ENCODE peak calls at places on chromosomes 6 and 20, in seven cellular contexts. N, V, F, T, Q, Y and C are unnamed samples.

GRCh38 chr6:170019259-170020040 is 268.0 kb downstream of the ERMARD start:
- DNase-seq in N (no peak), V (no peak), F (no peak), T (no peak), Q (no peak), Y (no peak), C (no peak)

GRCh38 chr6:41605649-41606048 is 32.6 kb upstream of the MDFI start:
- DNase-seq in N (no peak), V (no peak), F (no peak), T (no peak), Q (no peak), Y (no peak), C (no peak)

GRCh38 chr6:134310817-134311216 is 7.1 kb downstream of the SGK1 start:
- DNase-seq in N (no peak), V (no peak), F (no peak), T (no peak), Q (no peak), Y (no peak), C (no peak)

GRCh38 chr6:155778336-155778735 is 322.7 kb upstream of the NOX3 start:
- DNase-seq in N (no peak), V (no peak), F (no peak), T (no peak), Q (no peak), Y (no peak), C (no peak)

GRCh38 chr6:63882208-63882607 is 246.6 kb downstream of the PHF3 start:
- DNase-seq in N (no peak), V (no peak), F (no peak), T (no peak), Q (no peak), Y (no peak), C (peak)

GRCh38 chr20:34112600-34113061 is 588 bp upstream of the EIF2S2 start:
- DNase-seq in N (peak), V (peak), F (peak), T (peak), Q (no peak), Y (no peak), C (peak)

GRCh38 chr6:42315991-42316378 is 98.3 kb upstream of the MRPS10 start:
- DNase-seq in N (no peak), V (no peak), F (no peak), T (no peak), Q (no peak), Y (no peak), C (no peak)

GRCh38 chr6:149855741-149856140 is 8.4 kb downstream of the LRP11 start:
- DNase-seq in N (no peak), V (no peak), F (no peak), T (no peak), Q (no peak), Y (no peak), C (peak)

GRCh38 chr6:41489284-41489851 is 56.8 kb upstream of the FOXP4 start:
- DNase-seq in N (no peak), V (no peak), F (no peak), T (no peak), Q (no peak), Y (no peak), C (no peak)

GRCh38 chr20:31968299-31969126 is 562 bp downstream of the XKR7 start:
- DNase-seq in N (peak), V (peak), F (peak), T (peak), Q (peak), Y (peak), C (peak)

GRCh38 chr6:125193208-125193607 is 39.6 kb downstream of the TPD52L1 start:
- DNase-seq in N (no peak), V (no peak), F (no peak), T (no peak), Q (no peak), Y (no peak), C (no peak)

GRCh38 chr20:35560541-35560940 is 18.7 kb downstream of the ERGIC3 start:
- DNase-seq in N (no peak), V (no peak), F (no peak), T (no peak), Q (no peak), Y (no peak), C (no peak)

GRCh38 chr6:145266432-145267075 is 468.8 kb downstream of the EPM2A start:
- DNase-seq in N (no peak), V (no peak), F (no peak), T (no peak), Q (no peak), Y (no peak), C (no peak)

GRCh38 chr6:21228411-21228810 is 365.1 kb upstream of the SOX4 start:
- DNase-seq in N (no peak), V (no peak), F (no peak), T (no peak), Q (no peak), Y (no peak), C (no peak)

GRCh38 chr6:43869792-43870659 is 100.0 kb downstream of the VEGFA start:
- DNase-seq in N (no peak), V (no peak), F (no peak), T (no peak), Q (no peak), Y (peak), C (no peak)

GRCh38 chr6:41683460-41684310 is 45.4 kb downstream of the MDFI start:
- DNase-seq in N (peak), V (peak), F (peak), T (peak), Q (peak), Y (peak), C (peak)

GRCh38 chr6:88680654-88681053 is 282.8 kb downstream of the RNGTT start:
- DNase-seq in N (no peak), V (no peak), F (no peak), T (no peak), Q (no peak), Y (no peak), C (no peak)

GRCh38 chr20:7692478-7692877 is 247.8 kb downstream of the HAO1 start:
- DNase-seq in N (no peak), V (peak), F (no peak), T (no peak), Q (no peak), Y (no peak), C (no peak)

GRCh38 chr6:130671119-130672104 is 155.8 kb upstream of the SMLR1 start:
- DNase-seq in N (no peak), V (no peak), F (no peak), T (no peak), Q (no peak), Y (no peak), C (no peak)

GRCh38 chr20:37351689-37352610 is 6.0 kb downstream of the SRC start:
- DNase-seq in N (no peak), V (no peak), F (no peak), T (no peak), Q (no peak), Y (no peak), C (no peak)

GRCh38 chr20:2799688-2800589 is 488 bp downstream of the CPXM1 start:
- DNase-seq in N (no peak), V (peak), F (no peak), T (no peak), Q (no peak), Y (no peak), C (no peak)

GRCh38 chr6:13848553-13849150 is 34.3 kb upstream of the MCUR1 start:
- DNase-seq in N (no peak), V (no peak), F (no peak), T (no peak), Q (no peak), Y (no peak), C (peak)

GRCh38 chr6:166830185-166830890 is 126.0 kb downstream of the RNASET2 start:
- DNase-seq in N (no peak), V (peak), F (no peak), T (no peak), Q (no peak), Y (no peak), C (no peak)

GRCh38 chr6:157800420-157801237 is 22.4 kb upstream of the SNX9 start:
- DNase-seq in N (no peak), V (peak), F (peak), T (no peak), Q (no peak), Y (no peak), C (no peak)

GRCh38 chr6:106163446-106163965 is 77.4 kb downstream of the PRDM1 start:
- DNase-seq in N (no peak), V (peak), F (peak), T (no peak), Q (peak), Y (peak), C (no peak)

GRCh38 chr20:63178889-63179751 is 36.8 kb downstream of the YTHDF1 start:
- DNase-seq in N (peak), V (peak), F (peak), T (no peak), Q (peak), Y (no peak), C (peak)

GRCh38 chr6:132607544-132608233 is 16.4 kb downstream of the TAAR2 start:
- DNase-seq in N (no peak), V (no peak), F (no peak), T (no peak), Q (no peak), Y (no peak), C (no peak)